ENCODE peak calls at places on chromosomes 4 and X, in seven cellular contexts. S is activated T-helper 9 cell treated with anti-CD3 and anti-CD28 coated beads, Interleukin-2, amount 50 U/mL, for 16 hours; J is GM12892; H is GM04503; Q is WTC11; V is foreskin fibroblast; R is GDM1. E is an unnamed sample.
A peak's percentile ranks its signal among the peaks of the same experiment; 100 is the strongest.

GRCh38 chr4:110055014-110055768 is 142.5 kb downstream of the EGF start:
- DNase-seq in S (no peak), J (no peak), H (no peak), Q (no peak), V (peak; percentile 23), R (no peak), E (no peak)

GRCh38 chr4:1170156-1170804 is 2.1 kb downstream of the SPON2 start:
- DNase-seq in S (no peak), J (no peak), H (no peak), Q (no peak), V (no peak), R (no peak), E (no peak)

GRCh38 chrX:51395807-51396728 is 63.4 kb downstream of the NUDT10 start:
- DNase-seq in S (peak; percentile 15), J (no peak), H (no peak), Q (peak; percentile 40), V (peak; percentile 11), R (no peak), E (no peak)

GRCh38 chr4:20675786-20676185 is 24.5 kb upstream of the PACRGL start:
- DNase-seq in S (no peak), J (no peak), H (no peak), Q (no peak), V (no peak), R (no peak), E (no peak)

GRCh38 chrX:12721042-12721441 is 70.2 kb upstream of the PRPS2 start:
- DNase-seq in S (no peak), J (no peak), H (no peak), Q (peak; percentile 40), V (no peak), R (no peak), E (no peak)

GRCh38 chr4:108247511-108248088 is 78.9 kb upstream of the LEF1 start:
- DNase-seq in S (no peak), J (no peak), H (no peak), Q (peak; percentile 45), V (no peak), R (no peak), E (no peak)

GRCh38 chr4:34964613-34965012 is 1279.7 kb downstream of the ARAP2 start:
- DNase-seq in S (no peak), J (no peak), H (no peak), Q (no peak), V (no peak), R (no peak), E (no peak)

GRCh38 chrX:93673056-93673868 is at the start of gene NAP1L3:
- DNase-seq in S (peak; percentile 51), J (no peak), H (peak; percentile 44), Q (peak; percentile 57), V (peak; percentile 3), R (no peak), E (no peak)

GRCh38 chr4:111930658-111931057 is 214.6 kb upstream of the FAM241A start:
- DNase-seq in S (no peak), J (no peak), H (no peak), Q (no peak), V (no peak), R (no peak), E (no peak)